ENCODE peak calls at places on chromosomes 7 and 10, in six cellular contexts. One of them, this sample, is unnamed.

GRCh38 chr7:369981-370621 is 80.1 kb downstream of the FOXL3 start:
- DNase-seq in mammary epithelial cell: peak
- DNase-seq in colonic mucosa: no peak
- DNase-seq in fibroblast of lung: no peak
- DNase-seq in brain microvascular endothelial cell: no peak
- DNase-seq in Peyer's patch: peak
- DNase-seq in this sample: no peak

GRCh38 chr10:101566333-101567164 is 21.5 kb downstream of the POLL start:
- DNase-seq in mammary epithelial cell: no peak
- DNase-seq in colonic mucosa: no peak
- DNase-seq in fibroblast of lung: no peak
- DNase-seq in brain microvascular endothelial cell: no peak
- DNase-seq in Peyer's patch: peak
- DNase-seq in this sample: no peak

GRCh38 chr7:126443951-126444350 is 808.8 kb downstream of the GRM8 start:
- DNase-seq in mammary epithelial cell: peak
- DNase-seq in colonic mucosa: no peak
- DNase-seq in fibroblast of lung: no peak
- DNase-seq in brain microvascular endothelial cell: no peak
- DNase-seq in Peyer's patch: no peak
- DNase-seq in this sample: no peak

GRCh38 chr10:23046032-23046431 is 49.3 kb upstream of the MSRB2 start:
- DNase-seq in mammary epithelial cell: no peak
- DNase-seq in colonic mucosa: no peak
- DNase-seq in fibroblast of lung: no peak
- DNase-seq in brain microvascular endothelial cell: no peak
- DNase-seq in Peyer's patch: no peak
- DNase-seq in this sample: no peak

GRCh38 chr10:115402690-115403089 is 309.5 kb downstream of the ATRNL1 start:
- DNase-seq in mammary epithelial cell: peak
- DNase-seq in colonic mucosa: no peak
- DNase-seq in fibroblast of lung: peak
- DNase-seq in brain microvascular endothelial cell: peak
- DNase-seq in Peyer's patch: no peak
- DNase-seq in this sample: no peak

GRCh38 chr10:61882621-61883375 is 18.7 kb upstream of the ARID5B start:
- DNase-seq in mammary epithelial cell: peak
- DNase-seq in colonic mucosa: no peak
- DNase-seq in fibroblast of lung: no peak
- DNase-seq in brain microvascular endothelial cell: peak
- DNase-seq in Peyer's patch: no peak
- DNase-seq in this sample: no peak

GRCh38 chr7:46534593-46535271 is 613.7 kb upstream of the IGFBP3 start:
- DNase-seq in mammary epithelial cell: no peak
- DNase-seq in colonic mucosa: peak
- DNase-seq in fibroblast of lung: peak
- DNase-seq in brain microvascular endothelial cell: peak
- DNase-seq in Peyer's patch: peak
- DNase-seq in this sample: no peak

GRCh38 chr10:102419561-102420442 is 834 bp upstream of the FBXL15 start:
- DNase-seq in mammary epithelial cell: no peak
- DNase-seq in colonic mucosa: peak
- DNase-seq in fibroblast of lung: peak
- DNase-seq in brain microvascular endothelial cell: no peak
- DNase-seq in Peyer's patch: peak
- DNase-seq in this sample: no peak

GRCh38 chr7:73933091-73933490 is 72.1 kb downstream of the TMEM270 start:
- DNase-seq in mammary epithelial cell: no peak
- DNase-seq in colonic mucosa: no peak
- DNase-seq in fibroblast of lung: no peak
- DNase-seq in brain microvascular endothelial cell: no peak
- DNase-seq in Peyer's patch: no peak
- DNase-seq in this sample: no peak

GRCh38 chr10:112722758-112723157 is 227.3 kb upstream of the TCF7L2 start:
- DNase-seq in mammary epithelial cell: no peak
- DNase-seq in colonic mucosa: no peak
- DNase-seq in fibroblast of lung: no peak
- DNase-seq in brain microvascular endothelial cell: no peak
- DNase-seq in Peyer's patch: no peak
- DNase-seq in this sample: no peak

GRCh38 chr10:50416181-50416824 is 165.0 kb upstream of the ASAH2 start:
- DNase-seq in mammary epithelial cell: no peak
- DNase-seq in colonic mucosa: no peak
- DNase-seq in fibroblast of lung: no peak
- DNase-seq in brain microvascular endothelial cell: peak
- DNase-seq in Peyer's patch: no peak
- DNase-seq in this sample: no peak

GRCh38 chr7:101882595-101883564 is 65.5 kb downstream of the CUX1 start:
- DNase-seq in mammary epithelial cell: peak
- DNase-seq in colonic mucosa: peak
- DNase-seq in fibroblast of lung: peak
- DNase-seq in brain microvascular endothelial cell: peak
- DNase-seq in Peyer's patch: peak
- DNase-seq in this sample: peak

GRCh38 chr7:1523838-1524237 is 6.7 kb upstream of the MAFK start:
- DNase-seq in mammary epithelial cell: no peak
- DNase-seq in colonic mucosa: peak
- DNase-seq in fibroblast of lung: no peak
- DNase-seq in brain microvascular endothelial cell: no peak
- DNase-seq in Peyer's patch: peak
- DNase-seq in this sample: no peak

GRCh38 chr7:15686957-15687644 is 618 bp upstream of the MEOX2 start:
- DNase-seq in mammary epithelial cell: no peak
- DNase-seq in colonic mucosa: no peak
- DNase-seq in fibroblast of lung: peak
- DNase-seq in brain microvascular endothelial cell: no peak
- DNase-seq in Peyer's patch: no peak
- DNase-seq in this sample: no peak

GRCh38 chr7:102468416-102469350 is 3.9 kb downstream of the LRWD1 start:
- DNase-seq in mammary epithelial cell: no peak
- DNase-seq in colonic mucosa: no peak
- DNase-seq in fibroblast of lung: no peak
- DNase-seq in brain microvascular endothelial cell: no peak
- DNase-seq in Peyer's patch: no peak
- DNase-seq in this sample: no peak

GRCh38 chr7:107090452-107090851 is 45.9 kb downstream of the PRKAR2B start:
- DNase-seq in mammary epithelial cell: no peak
- DNase-seq in colonic mucosa: no peak
- DNase-seq in fibroblast of lung: no peak
- DNase-seq in brain microvascular endothelial cell: no peak
- DNase-seq in Peyer's patch: no peak
- DNase-seq in this sample: no peak

GRCh38 chr7:32048970-32049369 is 21.2 kb downstream of the PDE1C start:
- DNase-seq in mammary epithelial cell: no peak
- DNase-seq in colonic mucosa: no peak
- DNase-seq in fibroblast of lung: no peak
- DNase-seq in brain microvascular endothelial cell: no peak
- DNase-seq in Peyer's patch: no peak
- DNase-seq in this sample: no peak

GRCh38 chr7:155787171-155787851 is 25.0 kb downstream of the SHH start:
- DNase-seq in mammary epithelial cell: no peak
- DNase-seq in colonic mucosa: no peak
- DNase-seq in fibroblast of lung: peak
- DNase-seq in brain microvascular endothelial cell: no peak
- DNase-seq in Peyer's patch: peak
- DNase-seq in this sample: no peak

GRCh38 chr7:3482147-3482921 is 181.3 kb downstream of the SDK1 start:
- DNase-seq in mammary epithelial cell: peak
- DNase-seq in colonic mucosa: no peak
- DNase-seq in fibroblast of lung: peak
- DNase-seq in brain microvascular endothelial cell: peak
- DNase-seq in Peyer's patch: no peak
- DNase-seq in this sample: no peak
- H3K27ac ChIP-seq in mammary epithelial cell: no peak
- H3K27ac ChIP-seq in colonic mucosa: no peak
- H3K27ac ChIP-seq in fibroblast of lung: no peak
- H3K27ac ChIP-seq in brain microvascular endothelial cell: no peak
- H3K27ac ChIP-seq in Peyer's patch: no peak
- H3K27ac ChIP-seq in this sample: no peak

GRCh38 chr7:28157311-28157710 is 23.3 kb downstream of the JAZF1 start:
- DNase-seq in mammary epithelial cell: no peak
- DNase-seq in colonic mucosa: no peak
- DNase-seq in fibroblast of lung: no peak
- DNase-seq in brain microvascular endothelial cell: no peak
- DNase-seq in Peyer's patch: no peak
- DNase-seq in this sample: no peak

GRCh38 chr7:28157826-28158416 is 22.7 kb downstream of the JAZF1 start:
- DNase-seq in mammary epithelial cell: no peak
- DNase-seq in colonic mucosa: no peak
- DNase-seq in fibroblast of lung: no peak
- DNase-seq in brain microvascular endothelial cell: no peak
- DNase-seq in Peyer's patch: no peak
- DNase-seq in this sample: no peak

GRCh38 chr7:28163955-28164354 is 16.6 kb downstream of the JAZF1 start:
- DNase-seq in mammary epithelial cell: no peak
- DNase-seq in colonic mucosa: no peak
- DNase-seq in fibroblast of lung: peak
- DNase-seq in brain microvascular endothelial cell: no peak
- DNase-seq in Peyer's patch: no peak
- DNase-seq in this sample: no peak

GRCh38 chr7:28161319-28161718 is 19.3 kb downstream of the JAZF1 start:
- DNase-seq in mammary epithelial cell: no peak
- DNase-seq in colonic mucosa: no peak
- DNase-seq in fibroblast of lung: no peak
- DNase-seq in brain microvascular endothelial cell: no peak
- DNase-seq in Peyer's patch: no peak
- DNase-seq in this sample: no peak

GRCh38 chr7:28160551-28160991 is 20.0 kb downstream of the JAZF1 start:
- DNase-seq in mammary epithelial cell: no peak
- DNase-seq in colonic mucosa: no peak
- DNase-seq in fibroblast of lung: no peak
- DNase-seq in brain microvascular endothelial cell: peak
- DNase-seq in Peyer's patch: no peak
- DNase-seq in this sample: no peak
- H3K27ac ChIP-seq in mammary epithelial cell: no peak
- H3K27ac ChIP-seq in colonic mucosa: no peak
- H3K27ac ChIP-seq in fibroblast of lung: no peak
- H3K27ac ChIP-seq in brain microvascular endothelial cell: peak
- H3K27ac ChIP-seq in Peyer's patch: no peak
- H3K27ac ChIP-seq in this sample: no peak

DNA sequence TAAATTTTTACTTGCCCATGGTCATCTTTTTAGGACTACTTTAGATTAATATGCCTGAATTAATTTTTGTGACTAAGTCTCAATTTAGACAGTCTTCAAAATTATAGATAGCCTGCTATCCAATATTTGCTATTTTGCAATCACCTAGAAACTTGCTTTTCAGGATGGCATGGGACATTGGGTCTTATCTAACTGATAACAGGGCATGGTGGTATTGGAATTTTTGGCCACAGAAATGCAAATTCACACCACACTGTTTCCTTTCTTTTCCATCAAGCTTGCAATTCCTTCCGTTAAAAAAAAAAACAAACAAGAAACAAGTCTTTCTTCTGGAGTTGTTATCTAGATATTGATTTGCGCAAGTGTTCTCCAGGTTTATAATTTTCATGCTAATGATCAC is 8.8 kb downstream of the ARL5B start:
- DNase-seq in mammary epithelial cell: no peak
- DNase-seq in colonic mucosa: no peak
- DNase-seq in fibroblast of lung: no peak
- DNase-seq in brain microvascular endothelial cell: no peak
- DNase-seq in Peyer's patch: no peak
- DNase-seq in this sample: no peak
- H3K27ac ChIP-seq in mammary epithelial cell: peak
- H3K27ac ChIP-seq in colonic mucosa: no peak
- H3K27ac ChIP-seq in fibroblast of lung: no peak
- H3K27ac ChIP-seq in brain microvascular endothelial cell: no peak
- H3K27ac ChIP-seq in Peyer's patch: no peak
- H3K27ac ChIP-seq in this sample: peak

GRCh38 chr10:94024407-94024806 is 30.7 kb downstream of the PLCE1 start:
- DNase-seq in mammary epithelial cell: no peak
- DNase-seq in colonic mucosa: no peak
- DNase-seq in fibroblast of lung: no peak
- DNase-seq in brain microvascular endothelial cell: no peak
- DNase-seq in Peyer's patch: no peak
- DNase-seq in this sample: no peak

GRCh38 chr10:94018107-94018506 is 24.4 kb downstream of the PLCE1 start:
- DNase-seq in mammary epithelial cell: no peak
- DNase-seq in colonic mucosa: no peak
- DNase-seq in fibroblast of lung: no peak
- DNase-seq in brain microvascular endothelial cell: no peak
- DNase-seq in Peyer's patch: no peak
- DNase-seq in this sample: no peak

GRCh38 chr10:94027197-94027596 is 33.5 kb downstream of the PLCE1 start:
- DNase-seq in mammary epithelial cell: no peak
- DNase-seq in colonic mucosa: no peak
- DNase-seq in fibroblast of lung: no peak
- DNase-seq in brain microvascular endothelial cell: peak
- DNase-seq in Peyer's patch: no peak
- DNase-seq in this sample: no peak

GRCh38 chr10:94023909-94024308 is 30.2 kb downstream of the PLCE1 start:
- DNase-seq in mammary epithelial cell: no peak
- DNase-seq in colonic mucosa: no peak
- DNase-seq in fibroblast of lung: no peak
- DNase-seq in brain microvascular endothelial cell: no peak
- DNase-seq in Peyer's patch: no peak
- DNase-seq in this sample: no peak
- H3K27ac ChIP-seq in mammary epithelial cell: no peak
- H3K27ac ChIP-seq in colonic mucosa: no peak
- H3K27ac ChIP-seq in fibroblast of lung: no peak
- H3K27ac ChIP-seq in brain microvascular endothelial cell: no peak
- H3K27ac ChIP-seq in Peyer's patch: no peak
- H3K27ac ChIP-seq in this sample: no peak

GRCh38 chr7:37031571-37032257 is 307.4 kb upstream of the AOAH start:
- DNase-seq in mammary epithelial cell: peak
- DNase-seq in colonic mucosa: peak
- DNase-seq in fibroblast of lung: peak
- DNase-seq in brain microvascular endothelial cell: peak
- DNase-seq in Peyer's patch: no peak
- DNase-seq in this sample: peak

GRCh38 chr7:37035631-37036030 is 311.3 kb upstream of the AOAH start:
- DNase-seq in mammary epithelial cell: no peak
- DNase-seq in colonic mucosa: no peak
- DNase-seq in fibroblast of lung: no peak
- DNase-seq in brain microvascular endothelial cell: no peak
- DNase-seq in Peyer's patch: no peak
- DNase-seq in this sample: no peak

GRCh38 chr7:37037286-37037685 is 313.0 kb upstream of the AOAH start:
- DNase-seq in mammary epithelial cell: no peak
- DNase-seq in colonic mucosa: no peak
- DNase-seq in fibroblast of lung: no peak
- DNase-seq in brain microvascular endothelial cell: no peak
- DNase-seq in Peyer's patch: no peak
- DNase-seq in this sample: no peak

GRCh38 chr7:37032258-37032601 is 307.9 kb upstream of the AOAH start:
- DNase-seq in mammary epithelial cell: no peak
- DNase-seq in colonic mucosa: no peak
- DNase-seq in fibroblast of lung: no peak
- DNase-seq in brain microvascular endothelial cell: no peak
- DNase-seq in Peyer's patch: no peak
- DNase-seq in this sample: no peak

GRCh38 chr7:37033141-37033540 is 308.8 kb upstream of the AOAH start:
- DNase-seq in mammary epithelial cell: no peak
- DNase-seq in colonic mucosa: no peak
- DNase-seq in fibroblast of lung: no peak
- DNase-seq in brain microvascular endothelial cell: no peak
- DNase-seq in Peyer's patch: no peak
- DNase-seq in this sample: no peak
- H3K27ac ChIP-seq in mammary epithelial cell: no peak
- H3K27ac ChIP-seq in colonic mucosa: no peak
- H3K27ac ChIP-seq in fibroblast of lung: no peak
- H3K27ac ChIP-seq in brain microvascular endothelial cell: no peak
- H3K27ac ChIP-seq in Peyer's patch: no peak
- H3K27ac ChIP-seq in this sample: no peak

This sample was measured in epithelial cell of prostate.